ENCODE peak calls at places on chromosome 2, in five cellular contexts. E is right lobe of liver; L is IMR-90; Q is activated T-cell treated with anti-CD3 and anti-CD28 coated beads, Interleukin-2, amount 50 U/mL, for 4 hours; X is stimulated activated effector memory CD8-positive, alpha-beta T cell treated with anti-CD3 and anti-CD28 coated beads, Interleukin-12 subunit alpha, Interleukin-12 subunit beta, amount 100 ng/mL, for 72 hours. N is an unnamed sample.

GRCh38 chr2:204019572-204020501 is 83.3 kb downstream of the ICOS start:
- ATAC-seq in L (no peak), E (no peak), X (peak; percentile 98), Q (peak; percentile 89), N (peak; percentile 85)

GRCh38 chr2:200377143-200377773 is 70.8 kb downstream of the SPATS2L start:
- ATAC-seq in Q (no peak), L (no peak), X (no peak), E (no peak), N (no peak)

GRCh38 chr2:111157071-111157661 is 36.5 kb downstream of the BCL2L11 start:
- ATAC-seq in Q (peak; percentile 25), L (no peak), E (no peak), X (no peak), N (no peak)

GRCh38 chr2:228705331-228705730 is 523.8 kb upstream of the SPHKAP start:
- ATAC-seq in X (no peak), Q (no peak), E (no peak), L (no peak), N (no peak)

GRCh38 chr2:231228223-231228622 is 29.8 kb downstream of the ARMC9 start:
- ATAC-seq in X (peak; percentile 28), Q (no peak), L (no peak), E (no peak), N (no peak)

GRCh38 chr2:102488063-102488462 is 15.0 kb downstream of the SLC9A4 start:
- ATAC-seq in X (no peak), L (peak; percentile 46), Q (no peak), E (no peak), N (no peak)

GRCh38 chr2:72350852-72351251 is 203.2 kb upstream of the CYP26B1 start:
- ATAC-seq in Q (no peak), X (no peak), L (no peak), E (no peak), N (no peak)

GRCh38 chr2:200021449-200022114 is 66.2 kb downstream of the MAIP1 start:
- ATAC-seq in E (no peak), X (no peak), Q (no peak), L (no peak), N (no peak)

GRCh38 chr2:225334524-225334923 is 65.0 kb upstream of the NYAP2 start:
- ATAC-seq in Q (no peak), X (no peak), L (no peak), E (no peak), N (no peak)

GRCh38 chr2:102848366-102848839 is 86.6 kb downstream of the TMEM182 start:
- ATAC-seq in L (peak; percentile 81), Q (no peak), X (no peak), E (peak; percentile 48), N (no peak)

GRCh38 chr2:216147172-216148131 is 38.3 kb downstream of the XRCC5 start:
- ATAC-seq in L (no peak), X (peak; percentile 60), Q (no peak), E (peak; percentile 39), N (peak; percentile 37)

GRCh38 chr2:60998628-60999545 is 18.6 kb upstream of the PEX13 start:
- ATAC-seq in E (peak; percentile 68), Q (no peak), X (no peak), L (peak; percentile 86), N (peak; percentile 41)

GRCh38 chr2:182814804-182815203 is 51.6 kb downstream of the FRZB start:
- ATAC-seq in E (no peak), Q (no peak), X (peak; percentile 38), L (no peak), N (no peak)

GRCh38 chr2:96618599-96619283 is 19.4 kb downstream of the KANSL3 start:
- ATAC-seq in Q (no peak), L (peak; percentile 61), E (peak; percentile 89), X (no peak), N (no peak)

GRCh38 chr2:88281302-88282217 is 111.4 kb downstream of the THNSL2 start:
- ATAC-seq in Q (no peak), X (peak; percentile 37), E (peak; percentile 43), L (no peak), N (no peak)